ENCODE peak calls at places on chromosomes 5 and 9, in eight cellular contexts. T is iPS-NIHi11; E is fibroblast of lung; P is skeletal muscle cell; L is stimulated activated naive B cell treated with anti-CD40 and anti-IgM and Interleukin-4, amounts not matched to agents 10 μg/mL and 1 μg/mL and 100 μg/mL, for 72 hours; M is EL; S is LHCN-M2; A is activated T-cell treated with anti-CD3 and anti-CD28 coated beads, Interleukin-2, amount 50 U/mL, for 72 hours. Z is an unnamed sample.

GRCh38 chr9:128916204-128916603 is 4.6 kb upstream of the PHYHD1 start:
- DNase-seq in E (no peak), S (no peak), L (no peak), M (peak; percentile 73), P (no peak), T (no peak), A (no peak), Z (no peak)

GRCh38 chr9:78858266-78858665 is 561.3 kb downstream of the PSAT1 start:
- DNase-seq in P (no peak), T (no peak), A (no peak), S (no peak), E (peak; percentile 72), M (peak; percentile 59), L (no peak), Z (no peak)

GRCh38 chr5:140631063-140631462 is 1.9 kb downstream of the CD14 start:
- DNase-seq in P (no peak), T (no peak), L (no peak), E (no peak), A (no peak), S (no peak), M (no peak), Z (no peak)

GRCh38 chr5:116626272-116626723 is 51.7 kb upstream of the SEMA6A start:
- DNase-seq in A (no peak), P (peak; percentile 78), L (no peak), S (no peak), T (no peak), E (peak; percentile 55), M (peak; percentile 3), Z (peak; percentile 6)

GRCh38 chr9:22008662-22009562 is at the start of gene CDKN2B:
- DNase-seq in T (peak; percentile 98), S (peak; percentile 97), P (peak; percentile 84), A (peak; percentile 77), M (peak; percentile 99), E (peak; percentile 94), L (peak; percentile 80), Z (peak; percentile 95)

GRCh38 chr5:80150731-80151130 is 105.1 kb downstream of the SERINC5 start:
- DNase-seq in A (no peak), L (no peak), P (no peak), E (no peak), S (no peak), T (no peak), M (no peak), Z (no peak)

GRCh38 chr9:27194401-27195091 is 85.5 kb downstream of the TEK start:
- DNase-seq in A (no peak), S (peak; percentile 93), P (peak; percentile 84), T (no peak), M (peak; percentile 81), L (no peak), E (peak; percentile 89), Z (peak; percentile 75)

GRCh38 chr9:128992995-128993394 is 35.1 kb downstream of the SH3GLB2 start:
- DNase-seq in A (no peak), M (no peak), P (no peak), T (peak; percentile 52), E (no peak), S (peak; percentile 30), L (no peak), Z (no peak)

GRCh38 chr9:93099551-93100264 is 3.7 kb downstream of the CARD19 start:
- DNase-seq in A (no peak), P (no peak), E (no peak), L (no peak), S (no peak), T (peak; percentile 1), M (no peak), Z (no peak)

GRCh38 chr9:130174920-130175321 is 2.7 kb downstream of the NCS1 start:
- DNase-seq in T (no peak), E (no peak), S (no peak), A (no peak), L (no peak), M (no peak), P (no peak), Z (no peak)

GRCh38 chr5:177462021-177462670 is 11.3 kb downstream of the DBN1 start:
- DNase-seq in A (no peak), M (no peak), T (no peak), L (no peak), S (no peak), E (no peak), P (no peak), Z (no peak)

GRCh38 chr5:150604010-150604409 is 36.5 kb upstream of the SYNPO start:
- DNase-seq in P (no peak), T (no peak), M (no peak), A (no peak), E (no peak), L (no peak), S (no peak), Z (no peak)

GRCh38 chr5:111655169-111655924 is 101.6 kb downstream of the NREP start:
- DNase-seq in P (peak; percentile 51), A (no peak), M (no peak), S (no peak), T (no peak), L (no peak), E (peak; percentile 78), Z (peak; percentile 82)

GRCh38 chr9:88951143-88951542 is 40.1 kb upstream of the S1PR3 start:
- DNase-seq in L (no peak), E (no peak), A (no peak), T (no peak), P (no peak), M (no peak), S (no peak), Z (no peak)

GRCh38 chr9:135819905-135820304 is 87.4 kb downstream of the CAMSAP1 start:
- DNase-seq in P (no peak), M (no peak), A (no peak), T (no peak), S (no peak), E (no peak), L (no peak), Z (no peak)

GRCh38 chr5:541888-542692 is 17.8 kb upstream of the SLC9A3 start:
- DNase-seq in P (no peak), E (no peak), S (no peak), L (no peak), M (no peak), T (no peak), A (no peak), Z (no peak)

GRCh38 chr5:109566361-109566760 is 123.4 kb upstream of the MAN2A1 start:
- DNase-seq in S (no peak), M (no peak), P (no peak), E (no peak), A (no peak), L (no peak), T (no peak), Z (no peak)

GRCh38 chr5:36874465-36874864 is 2.1 kb upstream of the NIPBL start:
- DNase-seq in P (no peak), S (no peak), M (peak; percentile 24), E (no peak), A (no peak), T (no peak), L (no peak), Z (no peak)

GRCh38 chr5:136113606-136114005 is 19.0 kb upstream of the SMAD5 start:
- DNase-seq in P (no peak), S (no peak), E (no peak), L (no peak), A (no peak), T (no peak), M (no peak), Z (no peak)

GRCh38 chr9:96566401-96567202 is 53.0 kb downstream of the CDC14B start:
- DNase-seq in P (no peak), E (peak; percentile 43), M (peak; percentile 68), S (peak; percentile 54), T (peak; percentile 93), L (peak; percentile 70), A (peak; percentile 86), Z (no peak)

GRCh38 chr5:143263272-143263810 is 140.1 kb downstream of the NR3C1 start:
- DNase-seq in P (no peak), E (peak; percentile 16), M (no peak), A (no peak), T (no peak), S (no peak), L (no peak), Z (no peak)

GRCh38 chr5:78805474-78806124 is 157.0 kb upstream of the LHFPL2 start:
- DNase-seq in M (no peak), P (no peak), L (no peak), T (no peak), A (no peak), S (no peak), E (peak; percentile 50), Z (no peak)

GRCh38 chr5:14208071-14209021 is 65.2 kb downstream of the TRIO start:
- DNase-seq in A (no peak), E (peak; percentile 93), T (no peak), S (peak; percentile 93), L (no peak), M (peak; percentile 87), P (peak; percentile 74), Z (no peak)

GRCh38 chr5:125232779-125233230 is 486.4 kb upstream of the ZNF608 start:
- DNase-seq in P (peak; percentile 79), A (no peak), M (peak; percentile 64), T (no peak), L (no peak), E (peak; percentile 93), S (peak; percentile 43), Z (peak; percentile 63)

GRCh38 chr5:135443329-135443960 is 3.7 kb downstream of the DCANP1 start:
- DNase-seq in L (no peak), E (no peak), P (no peak), S (no peak), T (no peak), A (no peak), M (no peak), Z (no peak)

GRCh38 chr5:107359916-107360234 is 310.9 kb downstream of the EFNA5 start:
- DNase-seq in P (no peak), A (no peak), L (no peak), E (no peak), T (no peak), M (no peak), S (peak; percentile 41), Z (no peak)

GRCh38 chr9:119273984-119274665 is 95.1 kb downstream of the BRINP1 start:
- DNase-seq in L (no peak), A (no peak), S (no peak), T (no peak), M (no peak), E (peak; percentile 66), P (no peak), Z (peak; percentile 11)

GRCh38 chr9:96289392-96289791 is 12.6 kb downstream of the HSD17B3 start:
- DNase-seq in M (no peak), E (no peak), A (no peak), S (no peak), P (no peak), T (no peak), L (no peak), Z (no peak)

GRCh38 chr5:146565764-146566163 is 49.8 kb upstream of the GPR151 start:
- DNase-seq in T (peak; percentile 90), A (peak; percentile 60), S (peak; percentile 73), E (peak; percentile 75), M (peak; percentile 80), L (peak; percentile 11), P (peak; percentile 14), Z (peak; percentile 44)

GRCh38 chr9:130933114-130934046 is 5.7 kb downstream of the FIBCD1 start:
- DNase-seq in L (no peak), T (no peak), M (peak; percentile 87), P (no peak), E (peak; percentile 83), S (no peak), A (no peak), Z (peak; percentile 33)

GRCh38 chr5:74510476-74510875 is 130.1 kb downstream of the ENC1 start:
- DNase-seq in A (no peak), S (no peak), E (no peak), M (no peak), L (no peak), P (no peak), T (no peak), Z (no peak)

GRCh38 chr9:95462419-95463121 is 54.2 kb downstream of the PTCH1 start:
- DNase-seq in S (peak; percentile 90), M (peak; percentile 82), L (peak; percentile 76), T (peak; percentile 77), A (peak; percentile 75), P (peak; percentile 86), E (peak; percentile 86), Z (peak; percentile 36)

GRCh38 chr5:101067415-101067814 is 164.3 kb upstream of the ST8SIA4 start:
- DNase-seq in A (no peak), L (no peak), E (peak; percentile 25), M (no peak), P (no peak), S (no peak), T (no peak), Z (no peak)

GRCh38 chr5:149598966-149599365 is 17.7 kb downstream of the ARHGEF37 start:
- DNase-seq in S (no peak), M (no peak), A (no peak), L (no peak), T (peak; percentile 29), E (no peak), P (no peak), Z (no peak)

Z was measured in stromal cell of bone marrow.